ENCODE peak calls at places on chromosome X, in six cellular contexts. C is heart left ventricle, R is endodermal cell, L is epithelial cell of proximal tubule, W is adrenal gland, T is stomach. F is an unnamed sample.

GRCh38 chrX:70500826-70501225 is 56.2 kb downstream of the DLG3 start:
- DNase-seq in C (no peak), R (no peak), W (no peak), T (no peak), L (no peak), F (no peak)

GRCh38 chrX:64894454-64895038 is 81.7 kb downstream of the ZC4H2 start:
- DNase-seq in T (peak; percentile 48), L (no peak), W (peak; percentile 28), R (peak; percentile 84), C (no peak), F (peak; percentile 17)

GRCh38 chrX:19670321-19670750 is 155.0 kb upstream of the MAP3K15 start:
- DNase-seq in L (no peak), C (no peak), R (no peak), W (no peak), T (no peak), F (no peak)

GRCh38 chrX:118698516-118699247 is 28.7 kb upstream of the IL13RA1 start:
- DNase-seq in W (no peak), T (no peak), L (no peak), R (no peak), C (no peak), F (no peak)

GRCh38 chrX:109848451-109849050 is 115.5 kb upstream of the ACSL4 start:
- DNase-seq in W (no peak), R (no peak), L (no peak), C (no peak), T (no peak), F (no peak)

GRCh38 chrX:104270916-104271512 is 16.3 kb upstream of the ESX1 start:
- DNase-seq in R (peak; percentile 86), W (peak; percentile 53), C (peak; percentile 36), L (no peak), T (no peak), F (no peak)

GRCh38 chrX:68599256-68600152 is 48.0 kb upstream of the STARD8 start:
- DNase-seq in R (peak; percentile 49), T (no peak), W (no peak), C (no peak), L (no peak), F (no peak)

GRCh38 chrX:45619290-45619689 is 418.6 kb upstream of the DIPK2B start:
- DNase-seq in T (no peak), C (no peak), W (no peak), R (no peak), L (no peak), F (no peak)

GRCh38 chrX:103404225-103405008 is 28.1 kb downstream of the BEX3 start:
- DNase-seq in W (peak; percentile 75), L (peak; percentile 73), R (peak; percentile 92), C (peak; percentile 57), T (peak; percentile 63), F (peak; percentile 53)

GRCh38 chrX:77119706-77120105 is 327.5 kb upstream of the FGF16 start:
- DNase-seq in L (no peak), C (no peak), W (no peak), T (no peak), R (no peak), F (no peak)

GRCh38 chrX:45903781-45904201 is 641.4 kb downstream of the ZNF674 start:
- DNase-seq in W (no peak), C (no peak), L (no peak), T (no peak), R (peak; percentile 80), F (no peak)

GRCh38 chrX:50073601-50074000 is 127.2 kb downstream of the AKAP4 start:
- DNase-seq in L (no peak), T (no peak), W (no peak), R (no peak), C (no peak), F (no peak)

GRCh38 chrX:13470680-13470967 is 98.8 kb upstream of the EGFL6 start:
- DNase-seq in T (no peak), W (no peak), C (no peak), R (no peak), L (no peak), F (no peak)

GRCh38 chrX:148372925-148373324 is 127.5 kb upstream of the AFF2 start:
- DNase-seq in L (no peak), T (no peak), C (no peak), R (no peak), W (no peak), F (no peak)

GRCh38 chrX:8815460-8816065 is 14.4 kb upstream of the FAM9A start:
- DNase-seq in L (no peak), T (no peak), R (peak; percentile 53), W (no peak), C (no peak), F (peak; percentile 51)

GRCh38 chrX:41723305-41723704 is 676 bp upstream of the GPR82 start:
- DNase-seq in W (no peak), C (no peak), L (no peak), T (no peak), R (no peak), F (no peak)

GRCh38 chrX:134542485-134542884 is 82.5 kb downstream of the HPRT1 start:
- DNase-seq in W (peak; percentile 39), T (no peak), R (peak; percentile 63), L (no peak), C (peak; percentile 25), F (no peak)

GRCh38 chrX:38232287-38232686 is 11.6 kb upstream of the SRPX start:
- DNase-seq in R (no peak), T (no peak), W (no peak), L (no peak), C (no peak), F (no peak)

GRCh38 chrX:19372170-19373033 is 28.7 kb downstream of the PDHA1 start:
- DNase-seq in R (peak; percentile 89), C (peak; percentile 48), L (no peak), T (peak; percentile 62), W (peak; percentile 86), F (peak; percentile 78)

GRCh38 chrX:153714256-153714655 is 9.9 kb downstream of the BCAP31 start:
- DNase-seq in R (no peak), L (no peak), W (no peak), T (no peak), C (no peak), F (no peak)

GRCh38 chrX:1316527-1316926 is 20.1 kb upstream of the IL3RA start:
- DNase-seq in W (peak; percentile 63), R (no peak), T (peak; percentile 36), L (no peak), C (peak; percentile 75), F (no peak)

GRCh38 chrX:70022608-70023007 is 27.1 kb downstream of the AWAT2 start:
- DNase-seq in R (no peak), W (no peak), C (no peak), T (no peak), L (no peak), F (no peak)

GRCh38 chrX:21004835-21005234 is 369.4 kb upstream of the CNKSR2 start:
- DNase-seq in T (no peak), R (no peak), W (no peak), L (no peak), C (no peak), F (no peak)

GRCh38 chrX:46642145-46642544 is 68.6 kb downstream of the CHST7 start:
- DNase-seq in C (no peak), W (no peak), T (no peak), R (no peak), L (no peak), F (no peak)

GRCh38 chrX:49155900-49156837 is 6.4 kb upstream of the MAGIX start:
- DNase-seq in L (peak; percentile 18), C (peak; percentile 91), T (peak; percentile 91), R (peak; percentile 90), W (peak; percentile 84), F (peak; percentile 85)

GRCh38 chrX:57282568-57282967 is 3.9 kb upstream of the FAAH2 start:
- DNase-seq in R (no peak), C (no peak), L (no peak), W (no peak), T (no peak), F (no peak)

DNA sequence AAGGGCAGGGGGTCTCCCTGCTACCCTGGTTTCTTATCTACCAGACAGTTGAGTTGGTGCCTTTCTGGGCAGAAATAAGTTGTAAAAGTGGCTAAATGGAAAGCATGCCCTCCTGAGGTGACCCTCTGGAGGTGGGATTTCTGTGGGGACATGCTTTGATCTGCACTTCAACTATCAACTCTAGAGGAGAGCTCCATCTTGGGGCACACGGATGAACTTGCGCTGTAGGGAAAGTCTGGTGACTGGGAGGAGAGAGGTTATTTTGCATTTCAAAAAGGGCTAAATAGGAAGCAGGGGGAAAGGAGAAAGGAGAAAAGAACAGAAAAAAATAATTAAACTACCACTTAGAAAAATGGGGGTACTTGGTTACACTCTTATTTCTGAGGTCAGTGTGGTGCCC is 12.7 kb upstream of the RHOXF2B start:
- DNase-seq in C (no peak), T (no peak), W (no peak), R (peak; percentile 59), L (no peak), F (no peak)
- TF ChIP-seq CTCF in C (no peak), T (no peak), W (no peak), R (peak; percentile 56), L (peak; percentile 12), F (peak; percentile 17)

GRCh38 chrX:26445288-26445687 is 229.3 kb downstream of the MAGEB5 start:
- DNase-seq in C (no peak), R (no peak), T (no peak), W (no peak), L (no peak), F (no peak)

GRCh38 chrX:26442340-26442739 is 226.4 kb downstream of the MAGEB5 start:
- DNase-seq in W (no peak), T (no peak), C (no peak), L (no peak), R (no peak), F (no peak)
- TF ChIP-seq CTCF in W (peak; percentile 37), T (no peak), C (peak; percentile 30), L (peak; percentile 61), R (peak; percentile 83), F (peak; percentile 35)

GRCh38 chrX:15563056-15563455 is 37.7 kb downstream of the ACE2 start:
- DNase-seq in R (no peak), W (no peak), C (no peak), T (no peak), L (no peak), F (no peak)

GRCh38 chrX:15566244-15566643 is 34.5 kb downstream of the ACE2 start:
- DNase-seq in R (no peak), C (no peak), L (no peak), W (no peak), T (no peak), F (no peak)

GRCh38 chrX:15567267-15567666 is 33.5 kb downstream of the ACE2 start:
- DNase-seq in R (no peak), W (no peak), T (no peak), L (no peak), C (no peak), F (no peak)

GRCh38 chrX:15567886-15568616 is 32.7 kb downstream of the ACE2 start:
- DNase-seq in C (no peak), W (no peak), R (peak; percentile 51), T (no peak), L (no peak), F (no peak)

GRCh38 chrX:15564981-15565579 is 35.7 kb downstream of the ACE2 start:
- DNase-seq in T (peak; percentile 76), C (peak; percentile 52), R (peak; percentile 86), L (no peak), W (peak; percentile 76), F (peak; percentile 24)
- TF ChIP-seq CTCF in T (peak; percentile 24), C (peak; percentile 62), R (peak; percentile 81), L (peak; percentile 74), W (peak; percentile 56), F (peak; percentile 70)

DNA sequence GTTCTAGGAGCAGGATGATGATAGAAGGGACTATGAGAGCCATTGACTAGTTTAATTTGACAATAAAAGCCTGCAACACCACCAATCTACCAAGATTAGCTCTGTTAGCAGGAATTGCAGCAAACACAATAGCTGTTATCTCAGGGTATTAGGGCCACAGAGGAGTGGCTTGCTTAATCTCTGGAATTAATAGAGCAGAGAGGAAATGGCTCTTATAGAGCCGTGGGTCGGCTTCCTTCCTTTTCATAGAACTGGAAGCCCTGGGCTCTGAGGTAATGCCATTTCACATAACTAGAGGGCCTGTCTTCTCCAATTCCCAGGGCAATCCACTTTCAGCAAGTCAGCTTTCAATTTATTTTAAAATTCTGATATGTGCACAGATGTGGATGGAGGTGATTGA is 83.0 kb downstream of the MAMLD1 start:
- DNase-seq in W (no peak), L (no peak), R (no peak), T (no peak), C (no peak), F (no peak)
- TF ChIP-seq CTCF in W (no peak), L (no peak), R (no peak), T (no peak), C (no peak), F (no peak)